ENCODE peak calls at places on chromosomes 16 and 17, in five cellular contexts. D is Calu3; P is suprapubic skin; F is stimulated activated CD4-positive, alpha-beta T cell treated with anti-CD3 and anti-CD28 coated beads, Interleukin-4, amount 100 ng/mL, for 4 hours; Z is central memory CD4-positive, alpha-beta T cell. G is an unnamed sample.

GRCh38 chr16:57191056-57191536 is 5.0 kb downstream of the RSPRY1 start:
- DNase-seq in D (no peak), P (no peak), F (no peak), Z (no peak), G (no peak)

GRCh38 chr16:65737831-65738230 is 616.0 kb upstream of the CDH11 start:
- DNase-seq in D (no peak), P (no peak), F (no peak), Z (no peak), G (no peak)

GRCh38 chr16:75620326-75621169 is 2.5 kb downstream of the ADAT1 start:
- DNase-seq in D (no peak), P (no peak), F (peak), Z (peak), G (no peak)

GRCh38 chr16:17346774-17347569 is 123.8 kb downstream of the XYLT1 start:
- DNase-seq in D (no peak), P (no peak), F (peak), Z (no peak), G (peak)

GRCh38 chr17:45895969-45896793 is 1.8 kb downstream of the MAPT start:
- DNase-seq in D (no peak), P (no peak), F (no peak), Z (no peak), G (no peak)

GRCh38 chr17:79929257-79930076 is 90.2 kb upstream of the CBX4 start:
- DNase-seq in D (no peak), P (no peak), F (no peak), Z (no peak), G (no peak)

GRCh38 chr17:17810374-17811248 is 26.2 kb downstream of the SREBF1 start:
- DNase-seq in D (no peak), P (no peak), F (no peak), Z (no peak), G (no peak)

GRCh38 chr16:55824473-55824872 is 8.4 kb downstream of the CES1 start:
- DNase-seq in D (no peak), P (no peak), F (no peak), Z (no peak), G (no peak)

GRCh38 chr16:57988929-57989328 is 11.5 kb downstream of the ZNF319 start:
- DNase-seq in D (no peak), P (no peak), F (no peak), Z (no peak), G (no peak)